ENCODE peak calls at places on chromosome 21, in six cellular contexts. T is tibial nerve; G is CD8-positive, alpha-beta T cell; J is CD8-positive, alpha-beta memory T cell; N is testis; E is cardiac muscle cell. H is an unnamed sample. For H3K9me3 and H3K4me1, the result is how much of the 10 kb centered on the place peaks cover.

GRCh38 chr21:25080161-25080560 is 527.1 kb downstream of the MRPL39 start:
- DNase-seq in T (no peak), G (no peak), J (no peak), N (no peak), E (no peak), H (no peak)

GRCh38 chr21:33514234-33514633 is 22.7 kb upstream of the DNAJC28 start:
- DNase-seq in T (no peak), G (no peak), J (no peak), N (no peak), E (no peak), H (no peak)

GRCh38 chr21:25837545-25838263 is 102.9 kb downstream of the GABPA start:
- DNase-seq in T (no peak), G (no peak), J (no peak), N (no peak), E (no peak), H (peak)

GRCh38 chr21:38244885-38245869 is 11.6 kb upstream of the KCNJ15 start:
- DNase-seq in T (no peak), G (peak), J (peak), N (no peak), E (no peak), H (no peak)

GRCh38 chr21:26918318-26919065 is 48.4 kb downstream of the ADAMTS5 start:
- DNase-seq in T (no peak), G (no peak), J (no peak), N (no peak), E (no peak), H (no peak)

GRCh38 chr21:26846036-26846931 is 1.1 kb upstream of the ADAMTS1 start:
- DNase-seq in T (peak), G (no peak), J (no peak), N (peak), E (peak), H (peak)

GRCh38 chr21:21232320-21232719 is 234.1 kb downstream of the NCAM2 start:
- DNase-seq in T (no peak), G (no peak), J (no peak), N (peak), E (peak), H (no peak)

GRCh38 chr21:33859373-33860102 is 56.1 kb downstream of the ATP5PO start:
- DNase-seq in T (no peak), G (no peak), J (no peak), N (no peak), E (no peak), H (no peak)

GRCh38 chr21:37742532-37742931 is 173.7 kb downstream of the KCNJ6 start:
- DNase-seq in T (no peak), G (no peak), J (no peak), N (no peak), E (no peak), H (no peak)

GRCh38 chr21:36471254-36471723 is 8.6 kb downstream of the CLDN14 start:
- DNase-seq in T (no peak), G (no peak), J (no peak), N (no peak), E (no peak), H (no peak)

GRCh38 chr21:36909901-36910561 is 56.4 kb downstream of the HLCS start:
- DNase-seq in T (no peak), G (no peak), J (no peak), N (no peak), E (no peak), H (no peak)

GRCh38 chr21:33360871-33361602 is 36.3 kb downstream of the IFNAR1 start:
- DNase-seq in T (peak), G (peak), J (peak), N (peak), E (peak), H (peak)

GRCh38 chr21:28554660-28555475 is 437.8 kb downstream of the LTN1 start:
- DNase-seq in T (no peak), G (no peak), J (no peak), N (no peak), E (no peak), H (no peak)

GRCh38 chr21:20215959-20216358 is 782.2 kb upstream of the NCAM2 start:
- DNase-seq in T (no peak), G (no peak), J (no peak), N (no peak), E (no peak), H (no peak)

GRCh38 chr21:25307489-25307888 is 299.8 kb downstream of the MRPL39 start:
- DNase-seq in T (no peak), G (no peak), J (no peak), N (no peak), E (no peak), H (no peak)

GRCh38 chr21:39121600-39122355 is 61.5 kb downstream of the PSMG1 start:
- DNase-seq in T (no peak), G (peak), J (no peak), N (no peak), E (no peak), H (no peak)

GRCh38 chr21:17732306-17732705 is 86.8 kb downstream of the C21orf91 start:
- DNase-seq in T (no peak), G (no peak), J (no peak), N (no peak), E (no peak), H (peak)

GRCh38 chr21:25385912-25386474 is 221.3 kb downstream of the MRPL39 start:
- DNase-seq in T (no peak), G (no peak), J (no peak), N (peak), E (peak), H (peak)

GRCh38 chr21:28018741-28019669 is 973.7 kb downstream of the LTN1 start:
- DNase-seq in T (no peak), G (no peak), J (no peak), N (no peak), E (peak), H (no peak)

GRCh38 chr21:29096619-29097018 is 23.2 kb upstream of the CCT8 start:
- DNase-seq in T (no peak), G (no peak), J (no peak), N (no peak), E (no peak), H (no peak)

GRCh38 chr21:29192999-29193563 is 62.6 kb downstream of the MAP3K7CL start:
- DNase-seq in T (no peak), G (no peak), J (no peak), N (peak), E (no peak), H (no peak)

GRCh38 chr21:15731243-15731613 is 1.4 kb downstream of the USP25 start:
- DNase-seq in T (no peak), G (no peak), J (no peak), N (no peak), E (no peak), H (no peak)

GRCh38 chr21:40765771-40766170 is 81.2 kb downstream of the DSCAM start:
- DNase-seq in T (no peak), G (no peak), J (no peak), N (no peak), E (peak), H (no peak)
- H3K9me3 ChIP-seq in T (under half), G (under half), J (under half), N (under half), E (under half), H (under half)

GRCh38 chr21:43312751-43313169 is 114.2 kb downstream of the SIK1 start:
- DNase-seq in T (no peak), G (no peak), J (no peak), N (no peak), E (no peak), H (no peak)
- H3K4me1 ChIP-seq in T (under half), G (under half), J (under half), N (under half), E (under half), H (under half)

DNA sequence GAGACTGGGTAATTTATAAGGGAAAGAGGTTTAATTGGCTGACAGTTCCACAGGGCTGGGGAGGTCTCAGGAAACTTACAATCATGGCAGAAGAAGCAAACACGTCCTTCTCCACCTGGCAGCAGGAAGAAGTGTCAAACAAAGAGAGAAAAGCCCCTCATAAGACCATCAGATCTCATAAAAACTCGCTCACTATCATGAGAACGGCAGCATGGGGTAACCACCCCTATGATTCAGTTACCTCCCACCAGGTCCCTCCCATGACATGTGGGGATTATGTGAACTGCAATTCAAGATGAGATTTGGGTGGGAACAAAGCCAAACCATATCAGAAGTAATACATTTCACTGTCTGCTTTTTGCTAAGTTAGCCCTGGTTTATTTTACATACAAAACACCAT is 68.5 kb downstream of the RBM11 start:
- DNase-seq in T (no peak), G (no peak), J (no peak), N (no peak), E (no peak), H (no peak)
- H3K4me3 ChIP-seq in T (no peak), G (no peak), J (no peak), N (no peak), E (no peak), H (no peak)

GRCh38 chr21:31011412-31011811 is 26.9 kb downstream of the KRTAP19-8 start:
- DNase-seq in T (no peak), G (peak), J (no peak), N (no peak), E (no peak), H (no peak)
- H3K9me3 ChIP-seq in T (under half), G (under half), J (under half), N (under half), E (under half), H (under half)

GRCh38 chr21:34938079-34938764 is 110.9 kb downstream of the RUNX1 start:
- DNase-seq in T (no peak), G (no peak), J (no peak), N (no peak), E (no peak), H (no peak)
- H3K4me1 ChIP-seq in T (under half), G (half or more), J (half or more), N (under half), E (under half), H (under half)

GRCh38 chr21:45213392-45213791 is 74.3 kb downstream of the POFUT2 start:
- DNase-seq in T (no peak), G (no peak), J (no peak), N (no peak), E (no peak), H (no peak)

GRCh38 chr21:45217010-45217409 is 70.7 kb downstream of the POFUT2 start:
- DNase-seq in T (no peak), G (no peak), J (no peak), N (no peak), E (no peak), H (no peak)

GRCh38 chr21:45211661-45212060 is 76.0 kb downstream of the POFUT2 start:
- DNase-seq in T (no peak), G (no peak), J (no peak), N (no peak), E (no peak), H (peak)

GRCh38 chr21:45219517-45219916 is 68.2 kb downstream of the POFUT2 start:
- DNase-seq in T (no peak), G (no peak), J (no peak), N (no peak), E (no peak), H (no peak)

GRCh38 chr21:45215214-45215613 is 72.5 kb downstream of the POFUT2 start:
- DNase-seq in T (no peak), G (no peak), J (no peak), N (no peak), E (no peak), H (no peak)
- H3K4me3 ChIP-seq in T (no peak), G (no peak), J (no peak), N (no peak), E (no peak), H (no peak)

DNA sequence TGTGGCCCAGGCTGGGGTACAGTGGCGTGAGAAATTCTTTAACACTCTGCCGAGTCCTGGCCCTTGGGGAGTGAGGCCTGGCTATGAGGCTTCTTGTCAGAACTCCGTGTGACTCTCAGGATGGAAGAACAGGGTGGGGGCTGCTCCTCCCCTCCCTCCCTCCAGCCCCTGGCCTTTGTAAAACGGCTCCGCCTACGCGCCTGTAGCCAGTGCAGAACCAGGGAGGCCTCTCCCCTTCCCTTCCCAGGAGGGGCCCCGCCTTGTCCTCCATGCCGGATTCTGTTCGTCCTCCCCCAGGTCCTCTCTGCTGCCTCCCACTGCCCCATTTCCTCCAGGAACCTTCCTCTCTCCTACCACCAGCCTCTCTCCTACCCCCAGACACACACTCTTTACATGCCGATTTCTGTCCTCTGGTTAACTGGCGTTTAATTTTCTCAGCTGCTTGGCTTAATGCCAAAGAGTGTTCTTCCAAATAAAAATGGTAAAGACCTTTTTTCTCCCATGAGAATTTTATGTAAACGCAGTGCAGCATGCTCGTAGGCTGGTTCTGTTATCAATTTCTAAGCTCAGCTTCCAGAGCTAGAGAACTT is 21.0 kb downstream of the PDE9A start:
- DNase-seq in T (no peak), G (no peak), J (no peak), N (peak), E (peak), H (peak)
- H3K9me3 ChIP-seq in T (under half), G (under half), J (under half), N (under half), E (under half), H (under half)

GRCh38 chr21:41965447-41966340 is 11.9 kb upstream of the C2CD2 start:
- DNase-seq in T (peak), G (peak), J (no peak), N (peak), E (no peak), H (no peak)
- H3K4me1 ChIP-seq in T (under half), G (under half), J (under half), N (under half), E (under half), H (under half)

GRCh38 chr21:45818276-45818903 is 163.2 kb upstream of the COL6A1 start:
- DNase-seq in T (no peak), G (no peak), J (no peak), N (no peak), E (no peak), H (no peak)
- H3K4me3 ChIP-seq in T (no peak), G (no peak), J (no peak), N (no peak), E (no peak), H (no peak)